ENCODE peak calls at places on chromosomes 1 and 21, in seven cellular contexts. One of them, this sample, is unnamed.

GRCh38 chr1:100736766-100737165 is 17.2 kb downstream of the VCAM1 start:
- DNase-seq in adrenal gland: no peak
- DNase-seq in small intestine: no peak
- DNase-seq in IMR-90: peak; percentile 83
- DNase-seq in cardiac muscle cell: peak; percentile 43
- DNase-seq in ovary: no peak
- DNase-seq in aorta: no peak
- DNase-seq in this sample: no peak

GRCh38 chr21:21690068-21690665 is 692.0 kb downstream of the NCAM2 start:
- DNase-seq in adrenal gland: no peak
- DNase-seq in small intestine: no peak
- DNase-seq in IMR-90: no peak
- DNase-seq in cardiac muscle cell: no peak
- DNase-seq in ovary: no peak
- DNase-seq in aorta: no peak
- DNase-seq in this sample: no peak

GRCh38 chr21:43311303-43311817 is 115.6 kb downstream of the SIK1 start:
- DNase-seq in adrenal gland: no peak
- DNase-seq in small intestine: peak; percentile 90
- DNase-seq in IMR-90: no peak
- DNase-seq in cardiac muscle cell: no peak
- DNase-seq in ovary: no peak
- DNase-seq in aorta: no peak
- DNase-seq in this sample: no peak

GRCh38 chr21:26877015-26877414 is 31.8 kb upstream of the ADAMTS1 start:
- DNase-seq in adrenal gland: no peak
- DNase-seq in small intestine: no peak
- DNase-seq in IMR-90: no peak
- DNase-seq in cardiac muscle cell: no peak
- DNase-seq in ovary: no peak
- DNase-seq in aorta: no peak
- DNase-seq in this sample: no peak

GRCh38 chr1:244335456-244335855 is 116.3 kb downstream of the ADSS2 start:
- DNase-seq in adrenal gland: no peak
- DNase-seq in small intestine: peak; percentile 47
- DNase-seq in IMR-90: no peak
- DNase-seq in cardiac muscle cell: no peak
- DNase-seq in ovary: no peak
- DNase-seq in aorta: no peak
- DNase-seq in this sample: no peak

GRCh38 chr1:113456967-113457366 is 66.7 kb downstream of the MAGI3 start:
- DNase-seq in adrenal gland: peak; percentile 40
- DNase-seq in small intestine: no peak
- DNase-seq in IMR-90: peak; percentile 98
- DNase-seq in cardiac muscle cell: peak; percentile 93
- DNase-seq in ovary: no peak
- DNase-seq in aorta: no peak
- DNase-seq in this sample: no peak

GRCh38 chr21:44703731-44704635 is 7.0 kb downstream of the KRTAP10-12 start:
- DNase-seq in adrenal gland: no peak
- DNase-seq in small intestine: no peak
- DNase-seq in IMR-90: no peak
- DNase-seq in cardiac muscle cell: no peak
- DNase-seq in ovary: no peak
- DNase-seq in aorta: no peak
- DNase-seq in this sample: peak; percentile 68

GRCh38 chr1:11550664-11551283 is 71.8 kb downstream of the DISP3 start:
- DNase-seq in adrenal gland: peak; percentile 82
- DNase-seq in small intestine: peak; percentile 23
- DNase-seq in IMR-90: peak; percentile 72
- DNase-seq in cardiac muscle cell: peak; percentile 89
- DNase-seq in ovary: peak; percentile 48
- DNase-seq in aorta: no peak
- DNase-seq in this sample: peak; percentile 93

GRCh38 chr1:202615501-202616354 is 94.5 kb downstream of the SYT2 start:
- DNase-seq in adrenal gland: no peak
- DNase-seq in small intestine: no peak
- DNase-seq in IMR-90: peak; percentile 45
- DNase-seq in cardiac muscle cell: peak; percentile 88
- DNase-seq in ovary: no peak
- DNase-seq in aorta: peak; percentile 79
- DNase-seq in this sample: no peak

GRCh38 chr1:19484338-19484792 is 974 bp downstream of the CAPZB start:
- DNase-seq in adrenal gland: no peak
- DNase-seq in small intestine: no peak
- DNase-seq in IMR-90: no peak
- DNase-seq in cardiac muscle cell: no peak
- DNase-seq in ovary: no peak
- DNase-seq in aorta: peak; percentile 80
- DNase-seq in this sample: peak; percentile 75

GRCh38 chr1:208318150-208318734 is 74.1 kb upstream of the PLXNA2 start:
- DNase-seq in adrenal gland: no peak
- DNase-seq in small intestine: no peak
- DNase-seq in IMR-90: no peak
- DNase-seq in cardiac muscle cell: no peak
- DNase-seq in ovary: no peak
- DNase-seq in aorta: no peak
- DNase-seq in this sample: no peak

GRCh38 chr1:172143384-172144025 is 277.0 kb upstream of the C1orf105 start:
- DNase-seq in adrenal gland: no peak
- DNase-seq in small intestine: no peak
- DNase-seq in IMR-90: peak; percentile 70
- DNase-seq in cardiac muscle cell: peak; percentile 97
- DNase-seq in ovary: peak; percentile 53
- DNase-seq in aorta: no peak
- DNase-seq in this sample: no peak

GRCh38 chr1:119316870-119317416 is 51.6 kb upstream of the HAO2 start:
- DNase-seq in adrenal gland: no peak
- DNase-seq in small intestine: no peak
- DNase-seq in IMR-90: no peak
- DNase-seq in cardiac muscle cell: no peak
- DNase-seq in ovary: no peak
- DNase-seq in aorta: no peak
- DNase-seq in this sample: peak; percentile 71

GRCh38 chr21:39687069-39687468 is 57.9 kb upstream of the IGSF5 start:
- DNase-seq in adrenal gland: no peak
- DNase-seq in small intestine: peak; percentile 88
- DNase-seq in IMR-90: no peak
- DNase-seq in cardiac muscle cell: no peak
- DNase-seq in ovary: no peak
- DNase-seq in aorta: no peak
- DNase-seq in this sample: no peak

GRCh38 chr1:156648951-156649350 is 7.0 kb downstream of the BCAN start:
- DNase-seq in adrenal gland: no peak
- DNase-seq in small intestine: no peak
- DNase-seq in IMR-90: no peak
- DNase-seq in cardiac muscle cell: no peak
- DNase-seq in ovary: no peak
- DNase-seq in aorta: no peak
- DNase-seq in this sample: peak; percentile 57

GRCh38 chr1:207202480-207202879 is 98.4 kb downstream of the C4BPA start:
- DNase-seq in adrenal gland: no peak
- DNase-seq in small intestine: no peak
- DNase-seq in IMR-90: no peak
- DNase-seq in cardiac muscle cell: peak; percentile 6
- DNase-seq in ovary: no peak
- DNase-seq in aorta: no peak
- DNase-seq in this sample: no peak

GRCh38 chr1:229941160-229941559 is 125.9 kb upstream of the GALNT2 start:
- DNase-seq in adrenal gland: no peak
- DNase-seq in small intestine: peak; percentile 6
- DNase-seq in IMR-90: no peak
- DNase-seq in cardiac muscle cell: no peak
- DNase-seq in ovary: no peak
- DNase-seq in aorta: no peak
- DNase-seq in this sample: no peak

GRCh38 chr1:14662116-14662515 is 63.6 kb downstream of the KAZN start:
- DNase-seq in adrenal gland: no peak
- DNase-seq in small intestine: no peak
- DNase-seq in IMR-90: no peak
- DNase-seq in cardiac muscle cell: no peak
- DNase-seq in ovary: peak; percentile 10
- DNase-seq in aorta: no peak
- DNase-seq in this sample: no peak

GRCh38 chr1:158116311-158116710 is 64.4 kb upstream of the CD1D start:
- DNase-seq in adrenal gland: no peak
- DNase-seq in small intestine: no peak
- DNase-seq in IMR-90: no peak
- DNase-seq in cardiac muscle cell: no peak
- DNase-seq in ovary: no peak
- DNase-seq in aorta: no peak
- DNase-seq in this sample: no peak

GRCh38 chr1:158115126-158115525 is 65.6 kb upstream of the CD1D start:
- DNase-seq in adrenal gland: no peak
- DNase-seq in small intestine: no peak
- DNase-seq in IMR-90: no peak
- DNase-seq in cardiac muscle cell: no peak
- DNase-seq in ovary: no peak
- DNase-seq in aorta: no peak
- DNase-seq in this sample: no peak

GRCh38 chr1:158113759-158114127 is 67.0 kb upstream of the CD1D start:
- DNase-seq in adrenal gland: no peak
- DNase-seq in small intestine: no peak
- DNase-seq in IMR-90: no peak
- DNase-seq in cardiac muscle cell: no peak
- DNase-seq in ovary: no peak
- DNase-seq in aorta: no peak
- DNase-seq in this sample: no peak

GRCh38 chr1:158116768-158117167 is 63.9 kb upstream of the CD1D start:
- DNase-seq in adrenal gland: no peak
- DNase-seq in small intestine: no peak
- DNase-seq in IMR-90: no peak
- DNase-seq in cardiac muscle cell: no peak
- DNase-seq in ovary: no peak
- DNase-seq in aorta: no peak
- DNase-seq in this sample: no peak

GRCh38 chr1:158112994-158113758 is 67.5 kb upstream of the CD1D start:
- DNase-seq in adrenal gland: no peak
- DNase-seq in small intestine: peak; percentile 80
- DNase-seq in IMR-90: peak; percentile 15
- DNase-seq in cardiac muscle cell: peak; percentile 50
- DNase-seq in ovary: no peak
- DNase-seq in aorta: peak; percentile 78
- DNase-seq in this sample: peak; percentile 92
- H3K4me3 ChIP-seq in adrenal gland: no peak overlapping the region
- H3K4me3 ChIP-seq in small intestine: peak overlapping the region; percentile 26
- H3K4me3 ChIP-seq in IMR-90: peak overlapping the region; percentile 73
- H3K4me3 ChIP-seq in cardiac muscle cell: peak overlapping the region; percentile 55
- H3K4me3 ChIP-seq in ovary: peak overlapping the region; percentile 40
- H3K4me3 ChIP-seq in aorta: peak overlapping the region; percentile 21
- H3K4me3 ChIP-seq in this sample: peak overlapping the region; percentile 62

GRCh38 chr1:110056776-110057175 is 13.7 kb downstream of the ALX3 start:
- DNase-seq in adrenal gland: peak; percentile 53
- DNase-seq in small intestine: peak; percentile 70
- DNase-seq in IMR-90: peak; percentile 73
- DNase-seq in cardiac muscle cell: peak; percentile 13
- DNase-seq in ovary: no peak
- DNase-seq in aorta: peak; percentile 35
- DNase-seq in this sample: no peak
- H3K36me3 ChIP-seq in adrenal gland: no peaks in the 10 kb centered on the region
- H3K36me3 ChIP-seq in small intestine: peaks cover 10% of the 10 kb centered on the region
- H3K36me3 ChIP-seq in IMR-90: peaks cover 55% of the 10 kb centered on the region
- H3K36me3 ChIP-seq in cardiac muscle cell: peaks cover 45% of the 10 kb centered on the region
- H3K36me3 ChIP-seq in ovary: no peaks in the 10 kb centered on the region
- H3K36me3 ChIP-seq in aorta: peaks cover 17% of the 10 kb centered on the region
- H3K36me3 ChIP-seq in this sample: peaks cover 53% of the 10 kb centered on the region

GRCh38 chr1:26694597-26695416 is 1.0 kb upstream of the ARID1A start:
- DNase-seq in adrenal gland: no peak
- DNase-seq in small intestine: no peak
- DNase-seq in IMR-90: no peak
- DNase-seq in cardiac muscle cell: no peak
- DNase-seq in ovary: no peak
- DNase-seq in aorta: no peak
- DNase-seq in this sample: no peak

GRCh38 chr1:26695417-26696190 is at the start of gene ARID1A:
- DNase-seq in adrenal gland: peak; percentile 94
- DNase-seq in small intestine: peak; percentile 96
- DNase-seq in IMR-90: peak; percentile 97
- DNase-seq in cardiac muscle cell: peak; percentile 99
- DNase-seq in ovary: peak; percentile 94
- DNase-seq in aorta: peak; percentile 99
- DNase-seq in this sample: peak; percentile 94

GRCh38 chr1:26692793-26693490 is 2.9 kb upstream of the ARID1A start:
- DNase-seq in adrenal gland: peak; percentile 94
- DNase-seq in small intestine: peak; percentile 99
- DNase-seq in IMR-90: peak; percentile 99
- DNase-seq in cardiac muscle cell: peak; percentile 99
- DNase-seq in ovary: peak; percentile 89
- DNase-seq in aorta: peak; percentile 96
- DNase-seq in this sample: peak; percentile 89

GRCh38 chr1:26693557-26694184 is 2.1 kb upstream of the ARID1A start:
- DNase-seq in adrenal gland: no peak
- DNase-seq in small intestine: no peak
- DNase-seq in IMR-90: no peak
- DNase-seq in cardiac muscle cell: no peak
- DNase-seq in ovary: no peak
- DNase-seq in aorta: no peak
- DNase-seq in this sample: no peak

DNA sequence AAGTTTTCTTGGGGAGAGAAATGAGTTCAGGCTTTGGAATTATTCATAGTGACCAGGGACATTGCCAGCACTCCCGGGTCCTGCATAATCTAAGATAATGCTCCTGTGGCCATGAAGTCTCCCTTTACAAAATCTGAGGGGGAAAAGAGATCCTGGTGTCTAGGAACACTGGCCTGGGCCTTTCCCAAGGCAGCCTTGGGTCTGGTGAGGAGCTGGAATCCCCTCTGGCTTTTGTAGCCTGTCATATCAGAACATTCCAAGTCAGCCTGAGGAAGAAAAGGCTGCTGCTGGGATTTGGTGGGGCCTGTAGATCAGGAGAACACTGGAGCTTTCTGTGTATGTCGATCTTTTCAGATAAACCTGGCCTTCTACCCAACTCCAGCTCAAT is 1.6 kb upstream of the ARID1A start:
- DNase-seq in adrenal gland: no peak
- DNase-seq in small intestine: no peak
- DNase-seq in IMR-90: no peak
- DNase-seq in cardiac muscle cell: peak; percentile 45
- DNase-seq in ovary: no peak
- DNase-seq in aorta: no peak
- DNase-seq in this sample: no peak
- H3K4me3 ChIP-seq in adrenal gland: no peak overlapping the region
- H3K4me3 ChIP-seq in small intestine: no peak overlapping the region
- H3K4me3 ChIP-seq in IMR-90: no peak overlapping the region
- H3K4me3 ChIP-seq in cardiac muscle cell: peak overlapping the region; percentile 37
- H3K4me3 ChIP-seq in ovary: no peak overlapping the region
- H3K4me3 ChIP-seq in aorta: no peak overlapping the region
- H3K4me3 ChIP-seq in this sample: no peak overlapping the region

DNA sequence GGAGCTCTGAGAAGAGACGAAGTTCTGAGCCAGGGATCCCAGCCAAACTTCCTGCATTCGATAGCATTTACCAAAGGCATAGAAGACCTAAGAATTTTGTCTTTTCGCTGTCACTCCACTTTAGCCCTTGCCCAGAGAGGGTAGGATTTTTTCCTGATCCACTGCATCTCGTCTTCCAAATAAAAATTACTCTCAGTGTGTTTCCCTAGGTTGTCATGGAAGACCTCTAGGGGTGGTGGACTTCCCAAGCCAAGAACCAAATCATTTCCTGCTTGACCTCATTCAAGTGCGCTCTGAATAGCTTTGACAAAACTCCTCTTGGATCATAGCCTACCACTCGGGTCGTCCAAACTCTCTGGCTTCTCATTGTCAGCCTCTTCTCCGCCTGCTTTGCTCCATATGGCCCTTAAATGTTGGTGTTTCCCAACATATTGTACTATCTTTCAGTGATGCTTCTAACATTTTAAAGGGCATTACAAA is 444 bp upstream of the C1orf52 start:
- DNase-seq in adrenal gland: no peak
- DNase-seq in small intestine: no peak
- DNase-seq in IMR-90: peak; percentile 62
- DNase-seq in cardiac muscle cell: peak; percentile 86
- DNase-seq in ovary: no peak
- DNase-seq in aorta: no peak
- DNase-seq in this sample: peak; percentile 16
- H3K36me3 ChIP-seq in adrenal gland: no peaks in the 10 kb centered on the region
- H3K36me3 ChIP-seq in small intestine: peaks cover 3% of the 10 kb centered on the region
- H3K36me3 ChIP-seq in IMR-90: peaks cover 9% of the 10 kb centered on the region
- H3K36me3 ChIP-seq in cardiac muscle cell: peaks cover 4% of the 10 kb centered on the region
- H3K36me3 ChIP-seq in ovary: no peaks in the 10 kb centered on the region
- H3K36me3 ChIP-seq in aorta: no peaks in the 10 kb centered on the region
- H3K36me3 ChIP-seq in this sample: peaks cover 6% of the 10 kb centered on the region